ENCODE peak calls at places on chromosomes 1 and 21, in ten cellular contexts. H, G, N, A, O, E, S, V, Q and P are unnamed samples.

GRCh38 chr1:58162952-58163550 is 383.5 kb downstream of the OMA1 start:
- DNase-seq in A (peak), S (peak), E (peak), O (peak), H (peak), V (no peak), G (no peak), Q (peak), N (no peak), P (no peak)

GRCh38 chr1:10540277-10541005 is 65.7 kb downstream of the PEX14 start:
- DNase-seq in E (no peak), O (no peak), H (peak), G (no peak), A (no peak), V (no peak), S (no peak), N (no peak), Q (no peak), P (no peak)

GRCh38 chr1:212860713-212861581 is 2.9 kb downstream of the FLVCR1 start:
- DNase-seq in S (no peak), A (no peak), O (no peak), G (no peak), Q (no peak), V (no peak), E (no peak), H (peak), N (no peak), P (no peak)

GRCh38 chr21:46203203-46203600 is 18.9 kb upstream of the SPATC1L start:
- DNase-seq in S (no peak), O (no peak), H (no peak), V (no peak), A (no peak), Q (no peak), E (no peak), G (no peak), N (no peak), P (no peak)

GRCh38 chr1:83706354-83706938 is 292.5 kb downstream of the TTLL7 start:
- DNase-seq in G (no peak), A (no peak), H (no peak), Q (no peak), N (no peak), S (no peak), O (no peak), V (no peak), E (no peak), P (no peak)

GRCh38 chr1:30257322-30257721 is 466.1 kb downstream of the MATN1 start:
- DNase-seq in O (no peak), G (no peak), S (no peak), V (no peak), H (no peak), Q (no peak), A (no peak), N (no peak), E (no peak), P (no peak)

GRCh38 chr1:90671251-90671650 is 45.9 kb downstream of the BARHL2 start:
- DNase-seq in V (no peak), Q (no peak), A (no peak), G (no peak), H (no peak), S (no peak), O (no peak), E (no peak), N (no peak), P (no peak)

GRCh38 chr1:7108251-7108650 is 323.0 kb downstream of the CAMTA1 start:
- DNase-seq in A (no peak), N (no peak), O (no peak), G (no peak), H (no peak), E (no peak), Q (no peak), S (no peak), V (no peak), P (no peak)

GRCh38 chr1:5856246-5856815 is 135.9 kb downstream of the NPHP4 start:
- DNase-seq in A (no peak), H (peak), N (no peak), E (no peak), S (no peak), G (no peak), O (peak), Q (no peak), V (no peak), P (no peak)